ENCODE peak calls at places on chromosomes 4 and X, in six cellular contexts. One of them, this sample, is unnamed.
A peak's percentile ranks its signal among the peaks of the same experiment; 100 is the strongest.

GRCh38 chr4:33071552-33071951 is 2351.4 kb downstream of the PCDH7 start:
- DNase-seq in IMR-90: peak; percentile 1
- DNase-seq in CD8-positive, alpha-beta T cell: no peak
- DNase-seq in thoracic aorta: no peak
- DNase-seq in fibroblast of lung: peak; percentile 32
- DNase-seq in A549: no peak
- DNase-seq in this sample: no peak

GRCh38 chr4:151882072-151882803 is 121.4 kb upstream of the GATB start:
- DNase-seq in IMR-90: no peak
- DNase-seq in A549: no peak
- DNase-seq in thoracic aorta: no peak
- DNase-seq in fibroblast of lung: no peak
- DNase-seq in CD8-positive, alpha-beta T cell: no peak
- DNase-seq in this sample: no peak

GRCh38 chr4:4856071-4857000 is 3.1 kb upstream of the MSX1 start:
- DNase-seq in CD8-positive, alpha-beta T cell: no peak
- DNase-seq in fibroblast of lung: no peak
- DNase-seq in A549: no peak
- DNase-seq in IMR-90: no peak
- DNase-seq in thoracic aorta: no peak
- DNase-seq in this sample: peak; percentile 56

GRCh38 chr4:17781831-17782287 is 438 bp upstream of the FAM184B start:
- DNase-seq in IMR-90: no peak
- DNase-seq in CD8-positive, alpha-beta T cell: no peak
- DNase-seq in fibroblast of lung: no peak
- DNase-seq in A549: no peak
- DNase-seq in thoracic aorta: no peak
- DNase-seq in this sample: no peak

GRCh38 chrX:150648296-150648940 is 44.8 kb upstream of the MTMR1 start:
- DNase-seq in CD8-positive, alpha-beta T cell: no peak
- DNase-seq in A549: no peak
- DNase-seq in fibroblast of lung: no peak
- DNase-seq in thoracic aorta: no peak
- DNase-seq in IMR-90: no peak
- DNase-seq in this sample: no peak

GRCh38 chr4:91113130-91113706 is 986.0 kb downstream of the CCSER1 start:
- DNase-seq in thoracic aorta: no peak
- DNase-seq in IMR-90: peak; percentile 6
- DNase-seq in CD8-positive, alpha-beta T cell: no peak
- DNase-seq in fibroblast of lung: peak; percentile 52
- DNase-seq in A549: peak; percentile 43
- DNase-seq in this sample: no peak

GRCh38 chrX:76433219-76433618 is 5.7 kb downstream of the MAGEE1 start:
- DNase-seq in fibroblast of lung: no peak
- DNase-seq in CD8-positive, alpha-beta T cell: no peak
- DNase-seq in thoracic aorta: no peak
- DNase-seq in A549: no peak
- DNase-seq in IMR-90: no peak
- DNase-seq in this sample: no peak

GRCh38 chr4:109703664-109704351 is 563 bp upstream of the CASP6 start:
- DNase-seq in A549: no peak
- DNase-seq in CD8-positive, alpha-beta T cell: no peak
- DNase-seq in fibroblast of lung: peak; percentile 28
- DNase-seq in thoracic aorta: no peak
- DNase-seq in IMR-90: no peak
- DNase-seq in this sample: no peak

GRCh38 chrX:2550288-2551020 is 49.7 kb upstream of the DHRSX start:
- DNase-seq in fibroblast of lung: no peak
- DNase-seq in IMR-90: no peak
- DNase-seq in CD8-positive, alpha-beta T cell: no peak
- DNase-seq in A549: no peak
- DNase-seq in thoracic aorta: no peak
- DNase-seq in this sample: no peak

DNA sequence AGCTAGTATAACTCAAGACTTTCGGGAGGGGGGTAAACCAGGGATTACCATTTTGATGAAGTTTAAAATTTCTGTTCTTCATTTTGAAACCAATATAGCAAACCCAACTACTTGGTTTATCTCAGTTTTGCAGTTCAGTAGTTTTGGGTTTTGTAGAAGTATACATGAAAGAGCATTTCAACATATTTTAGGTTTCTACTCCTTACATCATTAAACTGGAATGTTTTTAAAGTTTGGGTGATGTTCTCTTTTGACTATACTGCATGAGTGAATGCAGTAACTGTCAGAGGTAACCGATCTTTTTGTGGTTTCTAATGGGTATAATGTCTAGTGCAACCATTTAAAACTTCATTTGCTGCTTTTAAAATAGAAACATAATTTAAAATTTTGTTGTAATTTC is 248.3 kb upstream of the MAD2L1 start:
- DNase-seq in thoracic aorta: no peak
- DNase-seq in A549: no peak
- DNase-seq in IMR-90: no peak
- DNase-seq in CD8-positive, alpha-beta T cell: no peak
- DNase-seq in fibroblast of lung: no peak
- DNase-seq in this sample: no peak
- H3K4me3 ChIP-seq in thoracic aorta: no peak overlapping the region
- H3K4me3 ChIP-seq in A549: no peak overlapping the region
- H3K4me3 ChIP-seq in IMR-90: no peak overlapping the region
- H3K4me3 ChIP-seq in CD8-positive, alpha-beta T cell: no peak overlapping the region
- H3K4me3 ChIP-seq in fibroblast of lung: no peak overlapping the region
- H3K4me3 ChIP-seq in this sample: no peak overlapping the region

GRCh38 chrX:19643203-19643602 is 127.9 kb upstream of the MAP3K15 start:
- DNase-seq in CD8-positive, alpha-beta T cell: no peak
- DNase-seq in thoracic aorta: no peak
- DNase-seq in A549: no peak
- DNase-seq in fibroblast of lung: no peak
- DNase-seq in IMR-90: no peak
- DNase-seq in this sample: no peak
- TF ChIP-seq CTCF in CD8-positive, alpha-beta T cell: no peak
- TF ChIP-seq CTCF in thoracic aorta: no peak
- TF ChIP-seq CTCF in A549: no peak
- TF ChIP-seq CTCF in fibroblast of lung: no peak
- TF ChIP-seq CTCF in IMR-90: no peak
- TF ChIP-seq CTCF in this sample: no peak

GRCh38 chrX:18012974-18013373 is 151.9 kb upstream of the RAI2 start:
- DNase-seq in fibroblast of lung: no peak
- DNase-seq in CD8-positive, alpha-beta T cell: no peak
- DNase-seq in thoracic aorta: no peak
- DNase-seq in A549: no peak
- DNase-seq in IMR-90: no peak
- DNase-seq in this sample: no peak
- H3K9me3 ChIP-seq in fibroblast of lung: no peaks in the 10 kb centered on the region
- H3K9me3 ChIP-seq in CD8-positive, alpha-beta T cell: no peaks in the 10 kb centered on the region
- H3K9me3 ChIP-seq in thoracic aorta: no peaks in the 10 kb centered on the region
- H3K9me3 ChIP-seq in A549: no peaks in the 10 kb centered on the region
- H3K9me3 ChIP-seq in IMR-90: no peaks in the 10 kb centered on the region
- H3K9me3 ChIP-seq in this sample: no peaks in the 10 kb centered on the region

GRCh38 chr4:41878991-41879491 is 56.2 kb upstream of the TMEM33 start:
- DNase-seq in fibroblast of lung: no peak
- DNase-seq in thoracic aorta: no peak
- DNase-seq in A549: no peak
- DNase-seq in IMR-90: no peak
- DNase-seq in CD8-positive, alpha-beta T cell: no peak
- DNase-seq in this sample: peak; percentile 76
- H3K4me3 ChIP-seq in fibroblast of lung: no peak overlapping the region
- H3K4me3 ChIP-seq in thoracic aorta: no peak overlapping the region
- H3K4me3 ChIP-seq in A549: no peak overlapping the region
- H3K4me3 ChIP-seq in IMR-90: no peak overlapping the region
- H3K4me3 ChIP-seq in CD8-positive, alpha-beta T cell: no peak overlapping the region
- H3K4me3 ChIP-seq in this sample: no peak overlapping the region

This sample was measured in spleen.